ENCODE peak calls at places on chromosomes 6 and 20, in five cellular contexts. One of them, this sample, is unnamed.

GRCh38 chr6:103183831-103184411 is 1675.8 kb downstream of the HACE1 start:
- DNase-seq in neural crest cell: no peak
- DNase-seq in ascending aorta: no peak
- DNase-seq in nephron progenitor cell: peak
- DNase-seq in fibroblast of the aortic adventitia: no peak
- DNase-seq in this sample: no peak

GRCh38 chr6:26363882-26364825 is 844 bp upstream of the BTN3A2 start:
- DNase-seq in neural crest cell: no peak
- DNase-seq in ascending aorta: no peak
- DNase-seq in nephron progenitor cell: no peak
- DNase-seq in fibroblast of the aortic adventitia: peak
- DNase-seq in this sample: no peak

GRCh38 chr20:13800728-13801134 is 15.9 kb downstream of the NDUFAF5 start:
- DNase-seq in neural crest cell: no peak
- DNase-seq in ascending aorta: no peak
- DNase-seq in nephron progenitor cell: no peak
- DNase-seq in fibroblast of the aortic adventitia: peak
- DNase-seq in this sample: peak

GRCh38 chr6:15368186-15368585 is 122.3 kb downstream of the JARID2 start:
- DNase-seq in neural crest cell: no peak
- DNase-seq in ascending aorta: no peak
- DNase-seq in nephron progenitor cell: no peak
- DNase-seq in fibroblast of the aortic adventitia: no peak
- DNase-seq in this sample: no peak

GRCh38 chr6:21679761-21680265 is 86.3 kb downstream of the SOX4 start:
- DNase-seq in neural crest cell: no peak
- DNase-seq in ascending aorta: no peak
- DNase-seq in nephron progenitor cell: no peak
- DNase-seq in fibroblast of the aortic adventitia: peak
- DNase-seq in this sample: no peak

GRCh38 chr6:73704260-73704659 is 8.3 kb downstream of the CD109 start:
- DNase-seq in neural crest cell: no peak
- DNase-seq in ascending aorta: no peak
- DNase-seq in nephron progenitor cell: no peak
- DNase-seq in fibroblast of the aortic adventitia: peak
- DNase-seq in this sample: no peak

GRCh38 chr6:121879149-121879548 is 443.7 kb downstream of the GJA1 start:
- DNase-seq in neural crest cell: no peak
- DNase-seq in ascending aorta: no peak
- DNase-seq in nephron progenitor cell: no peak
- DNase-seq in fibroblast of the aortic adventitia: peak
- DNase-seq in this sample: peak

GRCh38 chr6:154835307-154835706 is 102.1 kb downstream of the SCAF8 start:
- DNase-seq in neural crest cell: no peak
- DNase-seq in ascending aorta: no peak
- DNase-seq in nephron progenitor cell: no peak
- DNase-seq in fibroblast of the aortic adventitia: no peak
- DNase-seq in this sample: no peak

GRCh38 chr20:7094438-7094997 is 327.0 kb downstream of the BMP2 start:
- DNase-seq in neural crest cell: peak
- DNase-seq in ascending aorta: no peak
- DNase-seq in nephron progenitor cell: peak
- DNase-seq in fibroblast of the aortic adventitia: peak
- DNase-seq in this sample: peak

GRCh38 chr6:73728548-73729205 is 32.7 kb downstream of the CD109 start:
- DNase-seq in neural crest cell: no peak
- DNase-seq in ascending aorta: no peak
- DNase-seq in nephron progenitor cell: no peak
- DNase-seq in fibroblast of the aortic adventitia: no peak
- DNase-seq in this sample: no peak

GRCh38 chr6:35427851-35428321 is 24.3 kb upstream of the FANCE start:
- DNase-seq in neural crest cell: no peak
- DNase-seq in ascending aorta: no peak
- DNase-seq in nephron progenitor cell: no peak
- DNase-seq in fibroblast of the aortic adventitia: peak
- DNase-seq in this sample: no peak

GRCh38 chr6:140281236-140281635 is 906.8 kb upstream of the CITED2 start:
- DNase-seq in neural crest cell: no peak
- DNase-seq in ascending aorta: no peak
- DNase-seq in nephron progenitor cell: no peak
- DNase-seq in fibroblast of the aortic adventitia: no peak
- DNase-seq in this sample: no peak

GRCh38 chr20:20568604-20569205 is 143.7 kb downstream of the RALGAPA2 start:
- DNase-seq in neural crest cell: peak
- DNase-seq in ascending aorta: no peak
- DNase-seq in nephron progenitor cell: peak
- DNase-seq in fibroblast of the aortic adventitia: peak
- DNase-seq in this sample: no peak

GRCh38 chr20:12847862-12848261 is 160.9 kb upstream of the SPTLC3 start:
- DNase-seq in neural crest cell: no peak
- DNase-seq in ascending aorta: no peak
- DNase-seq in nephron progenitor cell: peak
- DNase-seq in fibroblast of the aortic adventitia: peak
- DNase-seq in this sample: no peak

GRCh38 chr6:3252369-3252768 is 6.4 kb upstream of the PSMG4 start:
- DNase-seq in neural crest cell: no peak
- DNase-seq in ascending aorta: no peak
- DNase-seq in nephron progenitor cell: no peak
- DNase-seq in fibroblast of the aortic adventitia: no peak
- DNase-seq in this sample: no peak

GRCh38 chr6:33613146-33613793 is 7.9 kb upstream of the ITPR3 start:
- DNase-seq in neural crest cell: no peak
- DNase-seq in ascending aorta: no peak
- DNase-seq in nephron progenitor cell: no peak
- DNase-seq in fibroblast of the aortic adventitia: peak
- DNase-seq in this sample: no peak

GRCh38 chr20:58646703-58647102 is 4.4 kb upstream of the STX16 start:
- DNase-seq in neural crest cell: no peak
- DNase-seq in ascending aorta: no peak
- DNase-seq in nephron progenitor cell: no peak
- DNase-seq in fibroblast of the aortic adventitia: no peak
- DNase-seq in this sample: no peak

GRCh38 chr20:57514273-57514751 is 10.6 kb downstream of the CTCFL start:
- DNase-seq in neural crest cell: peak
- DNase-seq in ascending aorta: no peak
- DNase-seq in nephron progenitor cell: peak
- DNase-seq in fibroblast of the aortic adventitia: peak
- DNase-seq in this sample: peak

GRCh38 chr6:50840814-50841192 is 22.1 kb downstream of the TFAP2B start:
- DNase-seq in neural crest cell: no peak
- DNase-seq in ascending aorta: no peak
- DNase-seq in nephron progenitor cell: no peak
- DNase-seq in fibroblast of the aortic adventitia: no peak
- DNase-seq in this sample: no peak

GRCh38 chr20:49320460-49320859 is 42.6 kb upstream of the ZNFX1 start:
- DNase-seq in neural crest cell: no peak
- DNase-seq in ascending aorta: no peak
- DNase-seq in nephron progenitor cell: peak
- DNase-seq in fibroblast of the aortic adventitia: peak
- DNase-seq in this sample: no peak

GRCh38 chr20:37356961-37357371 is 11.0 kb downstream of the SRC start:
- DNase-seq in neural crest cell: peak
- DNase-seq in ascending aorta: no peak
- DNase-seq in nephron progenitor cell: no peak
- DNase-seq in fibroblast of the aortic adventitia: no peak
- DNase-seq in this sample: no peak

GRCh38 chr20:33443512-33444239 is at the start of gene SNTA1:
- DNase-seq in neural crest cell: peak
- DNase-seq in ascending aorta: peak
- DNase-seq in nephron progenitor cell: peak
- DNase-seq in fibroblast of the aortic adventitia: peak
- DNase-seq in this sample: peak

GRCh38 chr6:169968541-169969270 is 217.3 kb downstream of the ERMARD start:
- DNase-seq in neural crest cell: no peak
- DNase-seq in ascending aorta: no peak
- DNase-seq in nephron progenitor cell: no peak
- DNase-seq in fibroblast of the aortic adventitia: no peak
- DNase-seq in this sample: no peak

GRCh38 chr6:12060780-12061619 is 48.9 kb downstream of the HIVEP1 start:
- DNase-seq in neural crest cell: peak
- DNase-seq in ascending aorta: peak
- DNase-seq in nephron progenitor cell: peak
- DNase-seq in fibroblast of the aortic adventitia: no peak
- DNase-seq in this sample: no peak

GRCh38 chr6:5072440-5072839 is 12.7 kb upstream of the PPP1R3G start:
- DNase-seq in neural crest cell: no peak
- DNase-seq in ascending aorta: no peak
- DNase-seq in nephron progenitor cell: no peak
- DNase-seq in fibroblast of the aortic adventitia: no peak
- DNase-seq in this sample: no peak

GRCh38 chr20:10610266-10610665 is 63.5 kb downstream of the JAG1 start:
- DNase-seq in neural crest cell: no peak
- DNase-seq in ascending aorta: no peak
- DNase-seq in nephron progenitor cell: no peak
- DNase-seq in fibroblast of the aortic adventitia: peak
- DNase-seq in this sample: no peak

GRCh38 chr6:135281227-135281626 is 100.1 kb downstream of the MYB start:
- DNase-seq in neural crest cell: no peak
- DNase-seq in ascending aorta: no peak
- DNase-seq in nephron progenitor cell: no peak
- DNase-seq in fibroblast of the aortic adventitia: peak
- DNase-seq in this sample: no peak

GRCh38 chr6:79570802-79571367 is 33.7 kb upstream of the LCA5 start:
- DNase-seq in neural crest cell: no peak
- DNase-seq in ascending aorta: no peak
- DNase-seq in nephron progenitor cell: no peak
- DNase-seq in fibroblast of the aortic adventitia: peak
- DNase-seq in this sample: no peak

GRCh38 chr6:42088101-42088591 is 37.8 kb downstream of the TAF8 start:
- DNase-seq in neural crest cell: no peak
- DNase-seq in ascending aorta: no peak
- DNase-seq in nephron progenitor cell: no peak
- DNase-seq in fibroblast of the aortic adventitia: peak
- DNase-seq in this sample: no peak

GRCh38 chr6:75244063-75244575 is 518 bp upstream of the COX7A2 start:
- DNase-seq in neural crest cell: no peak
- DNase-seq in ascending aorta: no peak
- DNase-seq in nephron progenitor cell: no peak
- DNase-seq in fibroblast of the aortic adventitia: no peak
- DNase-seq in this sample: no peak

GRCh38 chr6:101021504-101021903 is 140.4 kb upstream of the ASCC3 start:
- DNase-seq in neural crest cell: no peak
- DNase-seq in ascending aorta: no peak
- DNase-seq in nephron progenitor cell: no peak
- DNase-seq in fibroblast of the aortic adventitia: no peak
- DNase-seq in this sample: no peak

GRCh38 chr6:12590901-12591300 is 125.7 kb upstream of the PHACTR1 start:
- DNase-seq in neural crest cell: no peak
- DNase-seq in ascending aorta: no peak
- DNase-seq in nephron progenitor cell: no peak
- DNase-seq in fibroblast of the aortic adventitia: peak
- DNase-seq in this sample: no peak

GRCh38 chr20:2131366-2131765 is 29.7 kb downstream of the STK35 start:
- DNase-seq in neural crest cell: no peak
- DNase-seq in ascending aorta: no peak
- DNase-seq in nephron progenitor cell: no peak
- DNase-seq in fibroblast of the aortic adventitia: peak
- DNase-seq in this sample: no peak

GRCh38 chr6:53544500-53545308 is at the start of gene GCLC:
- DNase-seq in neural crest cell: peak
- DNase-seq in ascending aorta: peak
- DNase-seq in nephron progenitor cell: peak
- DNase-seq in fibroblast of the aortic adventitia: peak
- DNase-seq in this sample: peak
- TF ChIP-seq CTCF in neural crest cell: peak
- TF ChIP-seq CTCF in ascending aorta: peak
- TF ChIP-seq CTCF in nephron progenitor cell: peak
- TF ChIP-seq CTCF in fibroblast of the aortic adventitia: peak
- TF ChIP-seq CTCF in this sample: peak

GRCh38 chr6:158660331-158660730 is 10.5 kb downstream of the SYTL3 start:
- DNase-seq in neural crest cell: no peak
- DNase-seq in ascending aorta: no peak
- DNase-seq in nephron progenitor cell: no peak
- DNase-seq in fibroblast of the aortic adventitia: no peak
- DNase-seq in this sample: no peak
- TF ChIP-seq CTCF in neural crest cell: peak
- TF ChIP-seq CTCF in ascending aorta: peak
- TF ChIP-seq CTCF in nephron progenitor cell: peak
- TF ChIP-seq CTCF in fibroblast of the aortic adventitia: peak
- TF ChIP-seq CTCF in this sample: peak

DNA sequence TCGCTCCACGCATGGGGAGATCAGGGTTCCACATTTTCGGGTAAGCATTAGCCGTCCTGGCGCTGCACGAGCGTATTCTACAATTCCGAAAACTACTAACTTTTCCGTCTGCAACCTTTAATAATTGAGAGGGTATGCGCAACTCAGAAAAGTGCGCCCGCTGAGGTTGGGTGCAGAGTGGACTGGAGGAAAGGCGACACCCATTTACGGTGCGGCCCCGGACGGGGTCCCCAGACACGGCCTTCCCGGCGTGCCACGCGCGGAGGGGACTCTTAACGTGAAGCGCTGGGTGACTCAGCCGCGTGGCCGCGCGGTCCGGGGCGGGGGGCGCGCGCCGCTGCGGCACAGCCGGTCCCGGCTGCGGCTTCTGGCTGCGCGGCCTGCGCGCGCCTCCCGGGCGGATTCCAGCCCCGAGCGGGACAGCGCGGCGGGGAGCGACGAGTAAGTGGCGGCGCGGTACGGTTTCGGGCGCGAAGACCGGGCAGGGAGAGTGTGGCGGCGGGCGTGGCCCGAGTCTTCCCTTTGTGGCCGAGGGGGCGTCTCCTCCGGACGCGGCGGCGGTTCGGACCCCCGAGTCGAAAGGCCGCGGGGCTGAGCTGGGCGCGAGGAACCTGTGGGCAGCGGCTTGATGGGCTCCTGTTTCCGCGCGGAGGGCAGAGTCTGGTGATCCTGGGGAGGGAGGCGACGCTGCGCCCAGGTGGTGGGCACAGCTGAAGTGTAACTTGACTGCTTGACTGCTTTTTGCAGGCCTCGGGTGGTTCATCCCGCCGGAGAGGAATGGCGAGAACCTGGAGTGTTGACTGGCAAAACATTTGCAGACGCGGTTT is at the start of the genes KCTD20 and PXT1:
- DNase-seq in neural crest cell: peak
- DNase-seq in ascending aorta: peak
- DNase-seq in nephron progenitor cell: peak
- DNase-seq in fibroblast of the aortic adventitia: peak
- DNase-seq in this sample: no peak
- TF ChIP-seq CTCF in neural crest cell: no peak
- TF ChIP-seq CTCF in ascending aorta: no peak
- TF ChIP-seq CTCF in nephron progenitor cell: no peak
- TF ChIP-seq CTCF in fibroblast of the aortic adventitia: no peak
- TF ChIP-seq CTCF in this sample: no peak

GRCh38 chr6:165822501-165822900 is 159.5 kb upstream of the PDE10A start:
- DNase-seq in neural crest cell: no peak
- DNase-seq in ascending aorta: no peak
- DNase-seq in nephron progenitor cell: no peak
- DNase-seq in fibroblast of the aortic adventitia: no peak
- DNase-seq in this sample: no peak

GRCh38 chr6:165819394-165819793 is 156.4 kb upstream of the PDE10A start:
- DNase-seq in neural crest cell: no peak
- DNase-seq in ascending aorta: no peak
- DNase-seq in nephron progenitor cell: peak
- DNase-seq in fibroblast of the aortic adventitia: no peak
- DNase-seq in this sample: no peak

GRCh38 chr6:165820934-165821333 is 157.9 kb upstream of the PDE10A start:
- DNase-seq in neural crest cell: no peak
- DNase-seq in ascending aorta: no peak
- DNase-seq in nephron progenitor cell: no peak
- DNase-seq in fibroblast of the aortic adventitia: no peak
- DNase-seq in this sample: no peak

GRCh38 chr6:165821754-165822153 is 158.7 kb upstream of the PDE10A start:
- DNase-seq in neural crest cell: no peak
- DNase-seq in ascending aorta: no peak
- DNase-seq in nephron progenitor cell: no peak
- DNase-seq in fibroblast of the aortic adventitia: no peak
- DNase-seq in this sample: no peak

GRCh38 chr6:165820407-165820806 is 157.4 kb upstream of the PDE10A start:
- DNase-seq in neural crest cell: no peak
- DNase-seq in ascending aorta: no peak
- DNase-seq in nephron progenitor cell: no peak
- DNase-seq in fibroblast of the aortic adventitia: no peak
- DNase-seq in this sample: no peak
- TF ChIP-seq CTCF in neural crest cell: no peak
- TF ChIP-seq CTCF in ascending aorta: no peak
- TF ChIP-seq CTCF in nephron progenitor cell: no peak
- TF ChIP-seq CTCF in fibroblast of the aortic adventitia: no peak
- TF ChIP-seq CTCF in this sample: no peak

This sample was measured in LNCaP clone FGC.